ENCODE peak calls at places on chromosomes 1 and 21, in eight cellular contexts. S is heart left ventricle, V is neural progenitor cell, H is keratinocyte, I is stomach, N is NB4, U is lower lobe of right lung, R is astrocyte of the spinal cord. Y is an unnamed sample.

GRCh38 chr1:219544163-219544846 is 68.6 kb downstream of the ZC3H11B start:
- DNase-seq in I (no peak), N (no peak), U (no peak), V (no peak), R (peak), H (no peak), S (no peak), Y (no peak)

GRCh38 chr21:34200288-34200905 is 127.0 kb downstream of the MRPS6 start:
- DNase-seq in H (no peak), U (no peak), S (no peak), R (no peak), N (peak), I (no peak), V (no peak), Y (no peak)

GRCh38 chr1:2047749-2048729 is 2.2 kb upstream of the PRKCZ start:
- DNase-seq in U (no peak), N (no peak), R (no peak), H (no peak), S (no peak), V (no peak), I (peak), Y (no peak)

GRCh38 chr1:19762175-19762779 is 37.4 kb downstream of the TMCO4 start:
- DNase-seq in V (peak), S (no peak), N (peak), H (no peak), R (no peak), U (no peak), I (peak), Y (peak)

GRCh38 chr1:12464028-12464427 is 154.0 kb downstream of the DHRS3 start:
- DNase-seq in I (no peak), S (no peak), N (no peak), V (no peak), R (no peak), H (no peak), U (no peak), Y (no peak)

GRCh38 chr1:234326493-234327366 is 46.5 kb upstream of the COA6 start:
- DNase-seq in U (no peak), I (peak), S (peak), R (peak), N (peak), H (no peak), V (peak), Y (peak)

GRCh38 chr1:20413136-20413790 is 72.7 kb downstream of the CAMK2N1 start:
- DNase-seq in R (no peak), N (no peak), H (no peak), S (no peak), U (no peak), I (no peak), V (no peak), Y (no peak)

GRCh38 chr1:8745749-8746390 is 71.6 kb downstream of the RERE start:
- DNase-seq in R (no peak), H (no peak), V (no peak), N (no peak), U (no peak), S (no peak), I (no peak), Y (no peak)

GRCh38 chr1:91609571-91609970 is 108.9 kb downstream of the CDC7 start:
- DNase-seq in H (peak), R (no peak), I (no peak), U (no peak), S (no peak), N (no peak), V (no peak), Y (no peak)

GRCh38 chr1:206526064-206526911 is 19.0 kb downstream of the RASSF5 start:
- DNase-seq in H (no peak), N (no peak), S (no peak), I (peak), V (no peak), U (no peak), R (no peak), Y (no peak)

GRCh38 chr1:62493656-62494055 is 56.8 kb downstream of the USP1 start:
- DNase-seq in I (no peak), H (no peak), S (no peak), R (peak), U (no peak), N (no peak), V (no peak), Y (no peak)

GRCh38 chr1:181430015-181430657 is 53.2 kb upstream of the CACNA1E start:
- DNase-seq in R (no peak), H (no peak), U (no peak), I (no peak), S (no peak), N (no peak), V (no peak), Y (peak)

GRCh38 chr21:35563885-35564451 is 496.4 kb downstream of the SETD4 start:
- DNase-seq in R (peak), N (peak), U (no peak), S (peak), H (no peak), I (no peak), V (no peak), Y (no peak)

GRCh38 chr1:1528639-1529267 is 11.7 kb downstream of the TMEM240 start:
- DNase-seq in N (no peak), V (no peak), I (no peak), H (no peak), U (no peak), R (no peak), S (no peak), Y (peak)

GRCh38 chr1:9453375-9454093 is 85.7 kb upstream of the SLC25A33 start:
- DNase-seq in U (no peak), V (no peak), S (no peak), H (no peak), I (no peak), N (no peak), R (no peak), Y (no peak)

GRCh38 chr1:32774950-32775634 is 42.1 kb downstream of the YARS1 start:
- DNase-seq in N (no peak), I (no peak), H (no peak), R (peak), V (no peak), S (no peak), U (no peak), Y (no peak)

GRCh38 chr1:7491089-7491817 is 279.8 kb upstream of the VAMP3 start:
- DNase-seq in H (no peak), V (no peak), R (peak), N (no peak), I (no peak), U (no peak), S (no peak), Y (no peak)

DNA sequence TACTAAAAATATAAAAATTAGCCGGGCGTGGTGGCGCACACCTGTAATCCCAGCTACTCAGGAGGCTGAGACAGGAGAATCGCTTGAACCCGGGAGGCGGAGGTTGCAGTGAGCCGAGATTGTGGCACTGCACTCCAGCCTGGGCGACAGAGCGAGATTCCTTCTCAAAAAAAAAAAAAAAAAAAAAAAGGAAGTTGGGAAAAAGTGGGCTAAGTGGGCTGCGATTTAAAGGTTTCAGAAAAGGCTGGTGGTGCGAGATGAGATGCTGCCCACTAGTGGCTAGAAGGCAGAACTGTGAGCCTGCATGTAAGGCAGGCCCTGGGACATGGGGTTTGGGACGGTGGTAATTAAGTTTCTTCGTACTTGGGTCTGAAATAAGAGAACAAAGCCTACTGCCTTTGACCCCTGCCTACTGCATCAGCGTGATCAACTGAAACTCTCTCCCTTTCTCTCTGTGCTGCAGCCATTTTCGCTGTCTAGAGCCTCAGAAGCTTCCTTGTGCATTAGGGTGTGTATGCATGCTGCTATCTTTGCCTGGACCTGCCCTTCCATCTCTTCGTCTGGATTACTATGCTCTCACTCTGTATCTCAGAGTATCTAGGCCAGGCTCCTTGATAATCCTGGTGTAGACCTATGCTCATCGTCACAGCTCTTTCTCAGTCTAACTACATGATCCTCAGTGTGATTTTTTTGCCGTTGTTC is 12.4 kb downstream of the FMOD start:
- DNase-seq in V (peak), I (peak), U (no peak), S (peak), H (no peak), N (peak), R (peak), Y (peak)
- TF ChIP-seq CTCF in V (peak), I (no peak), U (peak), S (peak), H (peak), N (peak), R (peak), Y (peak)

GRCh38 chr1:110243581-110243980 is 33.5 kb downstream of the KCNC4 start:
- DNase-seq in N (peak), I (no peak), S (no peak), V (peak), H (no peak), R (no peak), U (no peak), Y (no peak)

GRCh38 chr1:110241516-110241915 is 31.4 kb downstream of the KCNC4 start:
- DNase-seq in N (no peak), I (no peak), U (no peak), H (no peak), S (no peak), V (no peak), R (no peak), Y (no peak)

GRCh38 chr1:110242062-110242461 is 31.9 kb downstream of the KCNC4 start:
- DNase-seq in R (no peak), V (no peak), S (no peak), N (no peak), I (no peak), U (no peak), H (no peak), Y (no peak)

GRCh38 chr1:110242731-110243130 is 32.6 kb downstream of the KCNC4 start:
- DNase-seq in S (no peak), U (no peak), N (no peak), I (no peak), R (no peak), H (no peak), V (no peak), Y (no peak)

DNA sequence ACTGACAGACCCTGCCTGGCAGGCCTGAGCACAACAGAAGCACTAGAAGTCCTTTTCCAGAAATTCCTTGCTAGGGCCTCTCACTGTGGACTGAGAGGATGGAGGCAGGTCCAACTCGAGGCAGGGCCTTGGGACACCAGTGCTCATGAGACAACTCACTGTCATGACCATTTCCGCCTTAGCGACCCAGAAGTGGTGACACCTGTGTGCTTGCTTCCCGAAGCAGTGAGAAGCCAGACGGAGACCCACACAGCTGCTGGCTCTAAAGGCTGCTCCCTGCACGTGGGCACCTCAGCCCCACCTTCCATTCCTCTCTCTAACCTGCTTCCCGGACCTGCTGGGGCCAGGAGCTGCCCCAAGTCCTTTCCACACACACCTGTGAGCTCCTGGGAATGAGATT is 33.0 kb downstream of the KCNC4 start:
- DNase-seq in S (no peak), H (no peak), I (no peak), N (no peak), R (no peak), V (no peak), U (no peak), Y (no peak)
- TF ChIP-seq CTCF in S (no peak), H (no peak), I (no peak), N (no peak), R (no peak), V (no peak), U (no peak), Y (no peak)

DNA sequence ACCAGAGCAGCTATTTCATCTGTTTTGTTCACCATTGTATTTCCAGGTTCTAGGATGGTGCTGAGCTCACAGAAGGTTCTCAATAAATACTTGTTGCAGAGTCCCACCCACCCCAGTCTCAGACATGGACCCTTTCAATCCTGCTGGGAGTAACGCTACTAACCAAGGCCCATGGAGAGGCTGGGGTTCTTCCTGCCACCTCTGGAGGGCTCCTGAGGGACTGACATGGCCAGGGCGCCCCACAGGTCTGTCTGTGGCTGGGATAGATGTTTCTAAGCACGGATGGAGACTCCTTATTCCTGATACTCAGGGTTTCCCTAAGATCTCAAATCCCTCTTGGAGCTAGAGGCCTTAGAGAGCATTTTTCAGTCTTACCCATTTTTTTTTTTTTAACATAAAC is 87.4 kb downstream of the EPHB2 start:
- DNase-seq in N (no peak), V (no peak), U (no peak), S (no peak), H (no peak), R (no peak), I (no peak), Y (no peak)
- TF ChIP-seq CTCF in N (no peak), V (peak), U (no peak), S (no peak), H (no peak), R (no peak), I (no peak), Y (no peak)

GRCh38 chr1:156906206-156906910 is 12.8 kb downstream of the PEAR1 start:
- DNase-seq in I (no peak), H (no peak), N (no peak), V (no peak), S (no peak), R (no peak), U (peak), Y (no peak)

GRCh38 chr1:156905176-156905575 is 11.7 kb downstream of the PEAR1 start:
- DNase-seq in V (no peak), R (no peak), S (no peak), N (no peak), U (peak), H (no peak), I (no peak), Y (no peak)

GRCh38 chr1:156903328-156904091 is 10.0 kb downstream of the PEAR1 start:
- DNase-seq in S (no peak), I (no peak), U (peak), V (no peak), N (no peak), R (no peak), H (no peak), Y (no peak)

GRCh38 chr1:156901966-156902922 is 8.7 kb downstream of the PEAR1 start:
- DNase-seq in H (no peak), S (no peak), U (peak), R (no peak), I (no peak), N (no peak), V (no peak), Y (no peak)

DNA sequence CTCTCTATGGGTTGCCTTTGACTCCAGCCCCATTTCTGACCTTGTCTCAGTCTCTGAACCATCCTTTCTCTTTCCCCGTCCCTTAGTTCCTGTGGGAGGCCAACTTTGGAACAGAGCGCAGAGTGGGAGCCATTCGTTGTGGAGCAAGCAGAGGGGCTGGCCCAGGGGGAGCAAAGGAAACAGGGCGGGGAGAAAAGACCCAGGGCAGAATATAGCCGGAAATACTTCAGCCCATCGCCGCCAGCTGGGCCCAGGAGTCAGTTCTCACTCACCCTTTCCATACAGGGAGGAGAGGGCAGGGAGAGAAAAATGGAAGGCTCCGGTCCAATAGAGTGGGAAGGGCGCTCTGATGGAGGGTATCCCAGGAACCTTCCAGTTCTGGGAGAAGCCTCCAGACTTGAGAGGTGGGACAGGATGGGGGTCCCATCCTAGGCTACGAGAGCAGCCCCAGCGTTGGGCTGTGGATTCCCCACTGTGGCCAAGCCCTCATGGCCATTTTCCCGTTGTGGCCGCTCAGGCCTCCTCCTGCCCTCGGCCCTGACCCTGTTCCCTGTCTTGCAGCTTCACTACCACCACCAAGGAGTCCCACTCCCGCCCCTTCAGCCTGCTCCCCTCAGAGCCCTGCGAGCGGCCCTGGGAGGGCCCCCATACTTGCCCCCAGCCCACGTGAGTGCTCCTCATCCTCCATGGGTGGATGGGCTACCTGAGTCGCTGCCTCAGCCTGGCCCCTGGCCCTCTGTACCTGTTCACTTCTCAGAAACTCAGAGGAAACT is 10.9 kb downstream of the PEAR1 start:
- DNase-seq in R (no peak), U (peak), V (no peak), H (no peak), I (no peak), S (no peak), N (no peak), Y (no peak)
- TF ChIP-seq CTCF in R (no peak), U (no peak), V (no peak), H (no peak), I (no peak), S (no peak), N (no peak), Y (no peak)

DNA sequence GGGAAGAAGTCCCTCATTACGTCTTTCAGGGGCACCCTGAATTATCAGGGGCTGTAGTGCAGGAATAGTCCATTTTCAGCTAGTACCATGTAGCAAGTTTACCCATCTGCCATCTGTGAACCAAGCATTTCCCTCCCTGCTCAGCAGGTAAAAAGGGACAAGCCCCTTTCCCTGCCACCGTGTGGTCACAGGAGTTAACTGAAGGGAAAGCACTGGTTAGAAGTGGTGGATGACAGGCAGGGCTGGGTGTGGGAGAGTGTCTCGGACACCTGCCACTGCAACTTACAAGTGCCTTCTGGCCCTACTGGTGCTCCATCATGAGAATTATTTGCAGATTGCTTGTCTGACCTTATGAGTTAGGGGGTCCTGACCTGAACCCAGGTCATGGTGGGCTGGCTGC is 32.0 kb upstream of the IGSF5 start:
- DNase-seq in S (no peak), H (no peak), N (peak), I (no peak), V (peak), U (no peak), R (no peak), Y (no peak)
- TF ChIP-seq CTCF in S (no peak), H (no peak), N (no peak), I (no peak), V (peak), U (no peak), R (no peak), Y (no peak)

GRCh38 chr1:68111804-68112436 is 61.5 kb upstream of the DIRAS3 start:
- DNase-seq in N (peak), H (no peak), I (peak), S (peak), V (peak), U (peak), R (peak), Y (no peak)
- TF ChIP-seq CTCF in N (peak), H (peak), I (no peak), S (peak), V (peak), U (peak), R (peak), Y (no peak)

GRCh38 chr1:178574345-178574744 is 61.4 kb downstream of the TEX35 start:
- DNase-seq in V (no peak), I (no peak), S (no peak), H (no peak), R (no peak), N (no peak), U (no peak), Y (no peak)

GRCh38 chr1:178573330-178573729 is 60.4 kb downstream of the TEX35 start:
- DNase-seq in V (no peak), S (no peak), I (no peak), U (no peak), N (no peak), R (no peak), H (no peak), Y (no peak)

GRCh38 chr1:178575611-178576331 is 62.9 kb downstream of the TEX35 start:
- DNase-seq in R (peak), H (no peak), S (no peak), I (no peak), U (no peak), V (no peak), N (no peak), Y (no peak)

GRCh38 chr1:178571807-178572206 is 58.9 kb downstream of the TEX35 start:
- DNase-seq in R (no peak), U (no peak), I (no peak), N (no peak), V (no peak), H (no peak), S (no peak), Y (no peak)

DNA sequence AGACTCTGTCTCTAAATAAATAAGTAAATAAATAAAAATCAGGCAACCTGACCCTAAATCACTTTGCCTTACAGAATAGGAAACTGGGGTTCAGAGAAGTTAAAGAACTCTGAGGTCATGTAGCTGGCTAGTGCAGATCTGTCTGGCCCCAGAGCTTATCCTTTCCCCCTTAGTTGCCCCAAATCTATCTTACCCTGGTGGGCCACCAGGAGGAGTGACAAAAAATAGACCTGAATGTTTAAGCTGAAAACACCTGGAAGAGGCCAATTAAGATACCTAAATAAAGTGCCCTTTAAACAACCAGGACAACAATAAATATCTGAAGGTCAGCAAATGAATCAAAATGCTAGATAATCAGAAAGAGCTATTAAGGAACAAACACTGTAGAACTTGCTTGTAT is 59.7 kb downstream of the TEX35 start:
- DNase-seq in R (no peak), N (no peak), I (no peak), U (no peak), V (no peak), H (no peak), S (no peak), Y (no peak)
- TF ChIP-seq CTCF in R (no peak), N (no peak), I (no peak), U (no peak), V (peak), H (no peak), S (no peak), Y (no peak)